ENCODE peak calls at places on chromosomes 4 and X, in four cellular contexts. T is HEK293T, N is K562, L is HepG2. M is an unnamed sample.

GRCh38 chrX:25523574-25523973 is 507.8 kb upstream of the ARX start:
- DNase-seq in T (peak; percentile 53), N (no peak), L (peak; percentile 42), M (no peak)

GRCh38 chrX:42098897-42099296 is 175.5 kb upstream of the CASK start:
- DNase-seq in T (no peak), N (no peak), L (no peak), M (no peak)

GRCh38 chr4:135515295-135515694 is 1313.7 kb upstream of the PABPC4L start:
- DNase-seq in T (no peak), N (no peak), L (no peak), M (no peak)

GRCh38 chrX:68822641-68823410 is 6.0 kb upstream of the EFNB1 start:
- DNase-seq in T (peak; percentile 71), N (peak; percentile 42), L (peak; percentile 28), M (no peak)

GRCh38 chr4:110190249-110190648 is 8.2 kb downstream of the ELOVL6 start:
- DNase-seq in T (no peak), N (no peak), L (no peak), M (no peak)

GRCh38 chr4:52103314-52103713 is 52.2 kb downstream of the SPATA18 start:
- DNase-seq in T (peak; percentile 26), N (no peak), L (no peak), M (no peak)

GRCh38 chr4:99013402-99013843 is 17.9 kb downstream of the METAP1 start:
- DNase-seq in T (no peak), N (no peak), L (peak; percentile 57), M (no peak)

GRCh38 chr4:76306882-76307669 is 543 bp downstream of the STBD1 start:
- DNase-seq in T (peak; percentile 67), N (no peak), L (peak; percentile 19), M (no peak)

GRCh38 chrX:56746996-56747395 is 18.0 kb downstream of the NBDY start:
- DNase-seq in T (no peak), N (no peak), L (no peak), M (no peak)

GRCh38 chrX:9379697-9380551 is 84.9 kb upstream of the TBL1X start:
- DNase-seq in T (no peak), N (no peak), L (peak; percentile 16), M (no peak)

GRCh38 chrX:130082244-130083106 is 27.8 kb downstream of the ELF4 start:
- DNase-seq in T (no peak), N (peak; percentile 78), L (no peak), M (no peak)

GRCh38 chr4:57100979-57101629 is 9.1 kb downstream of the IGFBP7 start:
- DNase-seq in T (no peak), N (no peak), L (peak; percentile 88), M (no peak)

GRCh38 chrX:110287605-110288004 is 30.3 kb downstream of the AMMECR1 start:
- DNase-seq in T (no peak), N (no peak), L (no peak), M (no peak)

GRCh38 chr4:7629855-7630254 is 195.1 kb upstream of the PSAPL1 start:
- DNase-seq in T (no peak), N (no peak), L (peak; percentile 66), M (no peak)

GRCh38 chrX:139759637-139760036 is 51.7 kb upstream of the MCF2 start:
- DNase-seq in T (peak; percentile 27), N (peak; percentile 15), L (no peak), M (no peak)

GRCh38 chr4:120843840-120844527 is 78.5 kb downstream of the PRDM5 start:
- DNase-seq in T (peak; percentile 70), N (no peak), L (no peak), M (no peak)

GRCh38 chr4:142940614-142941013 is 94.5 kb upstream of the INPP4B start:
- DNase-seq in T (no peak), N (no peak), L (no peak), M (no peak)

GRCh38 chr4:48268956-48269860 is at the start of gene TEC:
- DNase-seq in T (peak; percentile 32), N (peak; percentile 70), L (no peak), M (no peak)

GRCh38 chr4:86496094-86497060 is 97.7 kb upstream of the PTPN13 start:
- DNase-seq in T (peak; percentile 49), N (peak; percentile 51), L (no peak), M (no peak)

GRCh38 chr4:86497131-86497530 is 97.0 kb upstream of the PTPN13 start:
- DNase-seq in T (no peak), N (no peak), L (no peak), M (peak; percentile 16)

GRCh38 chr4:86497980-86498379 is 96.1 kb upstream of the PTPN13 start:
- DNase-seq in T (no peak), N (no peak), L (no peak), M (no peak)

GRCh38 chr4:86500527-86500926 is 93.6 kb upstream of the PTPN13 start:
- DNase-seq in T (no peak), N (no peak), L (no peak), M (no peak)

GRCh38 chr4:86498560-86499166 is 95.5 kb upstream of the PTPN13 start:
- DNase-seq in T (peak; percentile 43), N (peak; percentile 34), L (peak; percentile 7), M (no peak)
- TF ChIP-seq TARDBP in T (no peak), N (no peak), L (no peak), M (no peak)

GRCh38 chr4:14809203-14809602 is 193.1 kb upstream of the CPEB2 start:
- DNase-seq in T (no peak), N (no peak), L (no peak), M (no peak)
- TF ChIP-seq TARDBP in T (no peak), N (no peak), L (no peak), M (no peak)

GRCh38 chr4:185898413-185898812 is 86.4 kb upstream of the SORBS2 start:
- DNase-seq in T (no peak), N (no peak), L (no peak), M (no peak)

GRCh38 chr4:185893500-185893899 is 81.5 kb upstream of the SORBS2 start:
- DNase-seq in T (no peak), N (no peak), L (no peak), M (no peak)

GRCh38 chr4:185894481-185894880 is 82.5 kb upstream of the SORBS2 start:
- DNase-seq in T (no peak), N (no peak), L (no peak), M (no peak)

GRCh38 chr4:185895866-185896265 is 83.9 kb upstream of the SORBS2 start:
- DNase-seq in T (no peak), N (no peak), L (no peak), M (no peak)

DNA sequence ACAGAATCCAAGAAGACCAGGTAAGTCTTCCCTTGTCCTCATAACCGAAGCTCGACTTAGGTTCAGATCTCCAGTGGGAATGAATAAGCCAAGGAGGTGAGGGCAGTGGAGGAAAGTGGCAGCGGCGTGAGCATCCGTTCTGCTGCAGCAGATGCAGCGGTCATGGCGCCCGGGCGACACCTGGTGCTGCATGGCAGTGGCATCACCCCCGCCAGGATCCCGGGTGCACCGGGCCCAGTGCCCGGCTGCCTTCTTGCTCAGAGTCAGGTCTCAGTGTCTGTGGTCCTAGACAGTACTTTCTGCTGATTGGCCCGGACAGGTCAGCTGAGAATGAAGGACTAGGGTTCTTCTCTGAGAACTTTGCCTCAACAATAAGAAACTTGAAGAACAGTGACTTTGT is 83.4 kb upstream of the SORBS2 start:
- DNase-seq in T (no peak), N (no peak), L (no peak), M (no peak)
- TF ChIP-seq TARDBP in T (no peak), N (no peak), L (no peak), M (no peak)

DNA sequence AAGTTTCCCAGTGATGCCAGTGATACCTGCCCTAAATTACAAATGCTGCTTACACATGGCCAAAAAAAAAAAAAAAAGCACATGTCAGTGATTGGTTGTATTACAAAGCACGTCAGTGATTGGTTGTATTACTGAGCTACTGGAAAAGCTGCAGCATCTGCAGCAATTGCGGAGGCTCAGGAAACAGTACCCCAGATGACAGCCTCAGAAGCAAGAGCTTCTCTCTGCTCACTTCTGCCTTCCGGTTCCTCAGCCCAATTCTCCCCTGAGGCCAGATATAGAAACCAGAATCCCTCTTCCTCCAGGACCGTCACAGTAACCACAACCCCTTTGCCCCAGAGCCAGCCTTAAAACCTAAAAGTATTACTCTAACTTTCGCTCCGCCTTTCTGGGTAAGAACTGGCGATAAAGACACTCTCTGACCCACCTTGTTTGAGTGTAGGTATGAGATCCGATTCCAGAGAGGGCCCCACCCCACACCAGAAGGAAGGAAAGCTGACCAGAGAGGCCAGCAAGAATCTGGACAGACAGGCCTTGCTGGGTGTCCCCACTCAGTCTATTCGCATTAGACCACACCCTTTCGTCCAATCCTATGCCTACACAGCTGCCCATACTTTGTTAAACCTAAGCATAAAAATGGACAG is 85.0 kb upstream of the SORBS2 start:
- DNase-seq in T (no peak), N (no peak), L (no peak), M (peak; percentile 24)
- TF ChIP-seq TARDBP in T (no peak), N (no peak), L (no peak), M (no peak)

GRCh38 chr4:85029453-85029852 is 63.0 kb upstream of the WDFY3 start:
- DNase-seq in T (no peak), N (no peak), L (no peak), M (no peak)
- TF ChIP-seq TARDBP in T (no peak), N (no peak), L (no peak), M (no peak)